ENCODE peak calls at places on chromosomes 5 and 9, in four cellular contexts. R is cardiac fibroblast, W is psoas muscle, Z is WTC11. U is an unnamed sample.

GRCh38 chr5:157651623-157652376 is 438 bp downstream of the SOX30 start:
- DNase-seq in R (peak), W (peak), Z (peak), U (peak)

GRCh38 chr5:44002381-44002901 is 386.8 kb downstream of the FGF10 start:
- DNase-seq in R (peak), W (no peak), Z (no peak), U (no peak)

GRCh38 chr5:179866241-179867078 is 7.8 kb upstream of the MRNIP start:
- DNase-seq in R (no peak), W (no peak), Z (no peak), U (no peak)

GRCh38 chr5:44538831-44539539 is 149.8 kb upstream of the FGF10 start:
- DNase-seq in R (no peak), W (no peak), Z (no peak), U (no peak)

GRCh38 chr5:65141487-65141886 is 340.2 kb downstream of the ADAMTS6 start:
- DNase-seq in R (no peak), W (no peak), Z (no peak), U (no peak)

GRCh38 chr9:16133556-16134227 is 580.8 kb downstream of the CCDC171 start:
- DNase-seq in R (peak), W (peak), Z (peak), U (peak)

GRCh38 chr5:1007221-1007680 is 1.4 kb upstream of the NKD2 start:
- DNase-seq in R (no peak), W (no peak), Z (peak), U (peak)

GRCh38 chr5:39501403-39501802 is 76.6 kb upstream of the DAB2 start:
- DNase-seq in R (peak), W (peak), Z (no peak), U (no peak)

GRCh38 chr5:74631088-74631960 is 9.2 kb downstream of the ENC1 start:
- DNase-seq in R (peak), W (no peak), Z (no peak), U (no peak)

GRCh38 chr5:24606974-24607373 is 37.8 kb downstream of the CDH10 start:
- DNase-seq in R (no peak), W (no peak), Z (no peak), U (no peak)

GRCh38 chr9:27714388-27714787 is 141.1 kb upstream of the C9orf72 start:
- DNase-seq in R (no peak), W (no peak), Z (no peak), U (no peak)

GRCh38 chr5:103894882-103895281 is 332.3 kb upstream of the NUDT12 start:
- DNase-seq in R (no peak), W (no peak), Z (peak), U (peak)

GRCh38 chr9:101477214-101477613 is 41.6 kb upstream of the ALDOB start:
- DNase-seq in R (peak), W (no peak), Z (no peak), U (no peak)

GRCh38 chr5:59819806-59820205 is 73.7 kb downstream of the PDE4D start:
- DNase-seq in R (peak), W (no peak), Z (no peak), U (no peak)

GRCh38 chr5:6399978-6400910 is 21.9 kb upstream of the MED10 start:
- DNase-seq in R (peak), W (no peak), Z (no peak), U (no peak)

GRCh38 chr5:125372694-125373621 is 626.5 kb upstream of the ZNF608 start:
- DNase-seq in R (peak), W (no peak), Z (no peak), U (peak)

GRCh38 chr9:117678882-117679281 is 25.3 kb upstream of the TLR4 start:
- DNase-seq in R (peak), W (no peak), Z (no peak), U (no peak)

GRCh38 chr9:512555-513272 is 298.0 kb downstream of the DOCK8 start:
- DNase-seq in R (no peak), W (no peak), Z (no peak), U (no peak)

GRCh38 chr5:67204821-67205220 is 8.2 kb upstream of the CD180 start:
- DNase-seq in R (no peak), W (no peak), Z (no peak), U (no peak)

GRCh38 chr9:131111854-131112311 is 13.5 kb upstream of the NUP214 start:
- DNase-seq in R (no peak), W (no peak), Z (no peak), U (no peak)

GRCh38 chr5:124263680-124264491 is 482.6 kb downstream of the ZNF608 start:
- DNase-seq in R (no peak), W (no peak), Z (peak), U (peak)

GRCh38 chr5:172180936-172181335 is 7.1 kb downstream of the STK10 start:
- DNase-seq in R (no peak), W (no peak), Z (no peak), U (no peak)

GRCh38 chr9:85224729-85225128 is 517.0 kb downstream of the AGTPBP1 start:
- DNase-seq in R (peak), W (no peak), Z (no peak), U (no peak)

GRCh38 chr5:38237681-38238080 is 20.7 kb upstream of the EGFLAM start:
- DNase-seq in R (no peak), W (no peak), Z (no peak), U (no peak)

GRCh38 chr5:63032343-63032742 is 453.7 kb downstream of the LRRC70 start:
- DNase-seq in R (no peak), W (no peak), Z (no peak), U (no peak)

GRCh38 chr9:120397453-120397852 is 182.5 kb downstream of the CDK5RAP2 start:
- DNase-seq in R (no peak), W (no peak), Z (no peak), U (no peak)

GRCh38 chr9:118222375-118222774 is 518.2 kb downstream of the TLR4 start:
- DNase-seq in R (no peak), W (no peak), Z (peak), U (peak)

GRCh38 chr9:35193762-35194161 is 32.0 kb downstream of the UNC13B start:
- DNase-seq in R (peak), W (no peak), Z (no peak), U (no peak)

GRCh38 chr5:34656001-34656699 is at the start of gene RAI14:
- DNase-seq in R (peak), W (peak), Z (peak), U (peak)

GRCh38 chr5:124148574-124148973 is 597.9 kb downstream of the ZNF608 start:
- DNase-seq in R (no peak), W (no peak), Z (no peak), U (no peak)

DNA sequence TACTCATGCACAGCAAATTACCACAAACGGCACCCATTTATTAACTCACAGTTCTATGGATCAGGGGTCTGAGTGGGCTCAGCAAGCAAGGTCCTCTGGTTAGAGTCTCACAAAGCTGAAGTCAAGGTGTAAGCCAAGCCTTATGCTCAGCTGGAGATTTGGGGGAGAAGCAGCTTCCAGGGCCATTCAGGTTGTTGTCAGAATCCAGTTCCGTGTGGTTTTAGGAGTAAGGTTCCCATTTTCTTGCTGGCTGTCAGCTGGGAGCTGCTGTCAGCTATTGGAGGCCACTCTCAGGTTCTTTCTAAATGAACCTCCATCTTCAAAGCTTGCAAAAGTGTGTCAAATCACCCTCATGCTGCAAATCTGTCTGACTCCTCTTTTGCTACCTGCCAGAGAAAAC is 17.7 kb downstream of the FCN2 start:
- DNase-seq in R (no peak), W (no peak), Z (no peak), U (no peak)
- TF ChIP-seq CTCF in R (no peak), W (no peak), Z (no peak), U (no peak)

GRCh38 chr9:79134654-79135053 is 437.1 kb upstream of the TLE4 start:
- DNase-seq in R (peak), W (no peak), Z (peak), U (peak)
- TF ChIP-seq CTCF in R (peak), W (no peak), Z (peak), U (peak)

GRCh38 chr5:149765932-149766331 is 35.8 kb downstream of the PPARGC1B start:
- DNase-seq in R (peak), W (no peak), Z (no peak), U (no peak)
- TF ChIP-seq CTCF in R (peak), W (peak), Z (peak), U (peak)

GRCh38 chr5:106269252-106269843 is 1401.4 kb downstream of the EFNA5 start:
- DNase-seq in R (peak), W (no peak), Z (no peak), U (no peak)
- TF ChIP-seq CTCF in R (peak), W (peak), Z (peak), U (peak)

DNA sequence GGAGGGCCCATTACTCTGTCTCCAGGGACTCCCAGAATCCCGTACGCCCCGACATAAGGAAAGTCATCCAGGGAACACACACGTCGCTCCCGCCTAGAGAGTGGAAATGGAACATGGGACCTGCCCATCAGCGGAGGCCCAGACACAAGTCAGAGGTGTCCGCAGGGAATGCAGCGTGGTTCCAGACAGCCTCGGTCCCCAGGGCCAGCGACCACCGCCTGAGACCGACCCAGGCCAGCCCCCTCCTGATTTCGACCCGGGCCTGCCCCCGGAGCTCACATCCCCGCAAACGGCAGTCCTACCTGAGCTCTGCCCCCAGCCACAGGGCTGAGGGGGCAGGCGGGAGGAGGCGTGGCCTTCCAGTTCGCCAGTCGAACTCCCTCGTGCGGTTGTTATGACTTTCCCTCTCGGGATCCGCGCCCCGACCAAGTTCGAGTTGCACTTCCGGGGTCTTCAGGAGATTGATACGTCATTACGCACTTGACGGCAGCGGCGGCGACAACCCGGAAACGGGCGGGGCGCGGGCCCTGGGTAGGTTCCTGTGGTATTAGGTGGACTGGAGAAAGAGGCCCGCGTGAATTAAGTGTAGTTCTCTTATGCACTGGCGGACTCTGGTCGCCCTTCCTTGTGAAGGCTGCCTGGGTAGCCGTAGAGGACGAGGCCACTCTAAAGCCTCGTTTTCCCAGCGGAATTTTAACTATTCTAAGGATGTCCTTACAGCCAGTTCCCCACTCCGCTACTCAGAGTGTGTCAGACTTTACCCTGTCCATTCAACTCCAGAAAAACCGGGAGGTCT is 370.0 kb upstream of the POU5F2 start:
- DNase-seq in R (peak), W (peak), Z (peak), U (peak)
- TF ChIP-seq CTCF in R (peak), W (no peak), Z (no peak), U (no peak)

U was measured in endothelial cell.